ENCODE peak calls at places on chromosomes 12 and 14, in seven cellular contexts. One of them, this sample, is unnamed.

GRCh38 chr14:55122441-55122986 is 6.5 kb upstream of the LGALS3 start:
- DNase-seq in activated CD8-positive, alpha-beta memory T cell treated with anti-CD3 and anti-CD28 coated beads for 48 hours: no peak
- DNase-seq in occipital lobe: no peak
- DNase-seq in CD8-positive, alpha-beta memory T cell: no peak
- DNase-seq in central memory CD8-positive, alpha-beta T cell: no peak
- DNase-seq in PC-3: peak
- DNase-seq in OCI-LY7: no peak
- DNase-seq in this sample: no peak

GRCh38 chr14:54818201-54819133 is 84.2 kb downstream of the GCH1 start:
- DNase-seq in activated CD8-positive, alpha-beta memory T cell treated with anti-CD3 and anti-CD28 coated beads for 48 hours: no peak
- DNase-seq in occipital lobe: no peak
- DNase-seq in CD8-positive, alpha-beta memory T cell: no peak
- DNase-seq in central memory CD8-positive, alpha-beta T cell: no peak
- DNase-seq in PC-3: peak
- DNase-seq in OCI-LY7: no peak
- DNase-seq in this sample: no peak

GRCh38 chr14:50531595-50532501 is 521 bp downstream of the MAP4K5 start:
- DNase-seq in activated CD8-positive, alpha-beta memory T cell treated with anti-CD3 and anti-CD28 coated beads for 48 hours: peak
- DNase-seq in occipital lobe: no peak
- DNase-seq in CD8-positive, alpha-beta memory T cell: peak
- DNase-seq in central memory CD8-positive, alpha-beta T cell: peak
- DNase-seq in PC-3: peak
- DNase-seq in OCI-LY7: peak
- DNase-seq in this sample: peak

GRCh38 chr14:31386271-31386670 is 34.1 kb downstream of the HEATR5A start:
- DNase-seq in activated CD8-positive, alpha-beta memory T cell treated with anti-CD3 and anti-CD28 coated beads for 48 hours: no peak
- DNase-seq in occipital lobe: no peak
- DNase-seq in CD8-positive, alpha-beta memory T cell: no peak
- DNase-seq in central memory CD8-positive, alpha-beta T cell: no peak
- DNase-seq in PC-3: no peak
- DNase-seq in OCI-LY7: no peak
- DNase-seq in this sample: no peak

GRCh38 chr12:69688021-69688420 is 11.1 kb downstream of the BEST3 start:
- DNase-seq in activated CD8-positive, alpha-beta memory T cell treated with anti-CD3 and anti-CD28 coated beads for 48 hours: no peak
- DNase-seq in occipital lobe: no peak
- DNase-seq in CD8-positive, alpha-beta memory T cell: no peak
- DNase-seq in central memory CD8-positive, alpha-beta T cell: no peak
- DNase-seq in PC-3: peak
- DNase-seq in OCI-LY7: no peak
- DNase-seq in this sample: no peak

GRCh38 chr14:50533806-50534205 is 1.4 kb upstream of the MAP4K5 start:
- DNase-seq in activated CD8-positive, alpha-beta memory T cell treated with anti-CD3 and anti-CD28 coated beads for 48 hours: no peak
- DNase-seq in occipital lobe: no peak
- DNase-seq in CD8-positive, alpha-beta memory T cell: no peak
- DNase-seq in central memory CD8-positive, alpha-beta T cell: no peak
- DNase-seq in PC-3: peak
- DNase-seq in OCI-LY7: no peak
- DNase-seq in this sample: no peak

GRCh38 chr12:104281636-104282035 is 21.9 kb upstream of the EID3 start:
- DNase-seq in activated CD8-positive, alpha-beta memory T cell treated with anti-CD3 and anti-CD28 coated beads for 48 hours: no peak
- DNase-seq in occipital lobe: no peak
- DNase-seq in CD8-positive, alpha-beta memory T cell: no peak
- DNase-seq in central memory CD8-positive, alpha-beta T cell: no peak
- DNase-seq in PC-3: peak
- DNase-seq in OCI-LY7: no peak
- DNase-seq in this sample: no peak

GRCh38 chr14:29927596-29928341 is at the start of gene PRKD1:
- DNase-seq in activated CD8-positive, alpha-beta memory T cell treated with anti-CD3 and anti-CD28 coated beads for 48 hours: no peak
- DNase-seq in occipital lobe: peak
- DNase-seq in CD8-positive, alpha-beta memory T cell: no peak
- DNase-seq in central memory CD8-positive, alpha-beta T cell: no peak
- DNase-seq in PC-3: peak
- DNase-seq in OCI-LY7: no peak
- DNase-seq in this sample: peak

GRCh38 chr12:22626429-22626828 is 1.5 kb downstream of the ETNK1 start:
- DNase-seq in activated CD8-positive, alpha-beta memory T cell treated with anti-CD3 and anti-CD28 coated beads for 48 hours: no peak
- DNase-seq in occipital lobe: no peak
- DNase-seq in CD8-positive, alpha-beta memory T cell: peak
- DNase-seq in central memory CD8-positive, alpha-beta T cell: no peak
- DNase-seq in PC-3: peak
- DNase-seq in OCI-LY7: peak
- DNase-seq in this sample: no peak

GRCh38 chr14:61489002-61489401 is 167.6 kb downstream of the PRKCH start:
- DNase-seq in activated CD8-positive, alpha-beta memory T cell treated with anti-CD3 and anti-CD28 coated beads for 48 hours: no peak
- DNase-seq in occipital lobe: no peak
- DNase-seq in CD8-positive, alpha-beta memory T cell: no peak
- DNase-seq in central memory CD8-positive, alpha-beta T cell: no peak
- DNase-seq in PC-3: no peak
- DNase-seq in OCI-LY7: no peak
- DNase-seq in this sample: no peak

GRCh38 chr14:79701371-79701770 is 509.9 kb downstream of the DIO2 start:
- DNase-seq in activated CD8-positive, alpha-beta memory T cell treated with anti-CD3 and anti-CD28 coated beads for 48 hours: no peak
- DNase-seq in occipital lobe: no peak
- DNase-seq in CD8-positive, alpha-beta memory T cell: no peak
- DNase-seq in central memory CD8-positive, alpha-beta T cell: no peak
- DNase-seq in PC-3: no peak
- DNase-seq in OCI-LY7: no peak
- DNase-seq in this sample: no peak

GRCh38 chr12:93245543-93245942 is 132.2 kb upstream of the NUDT4 start:
- DNase-seq in activated CD8-positive, alpha-beta memory T cell treated with anti-CD3 and anti-CD28 coated beads for 48 hours: no peak
- DNase-seq in occipital lobe: no peak
- DNase-seq in CD8-positive, alpha-beta memory T cell: peak
- DNase-seq in central memory CD8-positive, alpha-beta T cell: no peak
- DNase-seq in PC-3: no peak
- DNase-seq in OCI-LY7: peak
- DNase-seq in this sample: no peak

GRCh38 chr12:57452937-57453509 is 2.1 kb upstream of the INHBE start:
- DNase-seq in activated CD8-positive, alpha-beta memory T cell treated with anti-CD3 and anti-CD28 coated beads for 48 hours: no peak
- DNase-seq in occipital lobe: peak
- DNase-seq in CD8-positive, alpha-beta memory T cell: no peak
- DNase-seq in central memory CD8-positive, alpha-beta T cell: no peak
- DNase-seq in PC-3: peak
- DNase-seq in OCI-LY7: peak
- DNase-seq in this sample: peak